ENCODE peak calls at places on chromosomes 2 and 18, in nine cellular contexts. M is cardiac muscle cell, Y is left ventricle myocardium inferior, N is tibial artery, U is body of pancreas, V is tibial nerve, A is A673, B is upper lobe of left lung, J is heart right ventricle. O is an unnamed sample.
A peak's percentile ranks its signal among the peaks of the same experiment; 100 is the strongest.

GRCh38 chr18:35695803-35696202 is 114.3 kb downstream of the GALNT1 start:
- DNase-seq in M (no peak), Y (peak; percentile 75), N (no peak), U (peak; percentile 89), V (peak; percentile 32), A (no peak), B (no peak), J (peak; percentile 69), O (no peak)

GRCh38 chr2:158184001-158184400 is 82.3 kb downstream of the UPP2 start:
- DNase-seq in M (no peak), Y (no peak), N (no peak), U (no peak), V (no peak), A (peak; percentile 9), B (no peak), J (no peak), O (no peak)

GRCh38 chr2:120336749-120337148 is 9.2 kb upstream of the INHBB start:
- DNase-seq in M (no peak), Y (no peak), N (no peak), U (no peak), V (no peak), A (no peak), B (no peak), J (no peak), O (no peak)

GRCh38 chr2:9347411-9347853 is 75.9 kb downstream of the ITGB1BP1 start:
- DNase-seq in M (no peak), Y (peak; percentile 60), N (peak; percentile 84), U (peak; percentile 58), V (peak; percentile 62), A (no peak), B (no peak), J (peak; percentile 50), O (no peak)

GRCh38 chr18:376307-376706 is 108.5 kb upstream of the THOC1 start:
- DNase-seq in M (no peak), Y (no peak), N (no peak), U (peak; percentile 74), V (no peak), A (no peak), B (no peak), J (no peak), O (no peak)

GRCh38 chr2:216206821-216207220 is 97.7 kb downstream of the XRCC5 start:
- DNase-seq in M (no peak), Y (no peak), N (no peak), U (no peak), V (no peak), A (no peak), B (no peak), J (no peak), O (no peak)

GRCh38 chr2:189549440-189549832 is 31.1 kb downstream of the SLC40A1 start:
- DNase-seq in M (no peak), Y (peak; percentile 53), N (peak; percentile 80), U (peak; percentile 35), V (no peak), A (no peak), B (no peak), J (peak; percentile 49), O (peak; percentile 16)

GRCh38 chr2:36650031-36650430 is 46.5 kb upstream of the VIT start:
- DNase-seq in M (no peak), Y (no peak), N (no peak), U (no peak), V (no peak), A (peak; percentile 4), B (no peak), J (no peak), O (no peak)

GRCh38 chr2:71892132-71892730 is 255.4 kb downstream of the CYP26B1 start:
- DNase-seq in M (no peak), Y (no peak), N (peak; percentile 31), U (no peak), V (no peak), A (no peak), B (no peak), J (no peak), O (no peak)

GRCh38 chr2:37644191-37644590 is 27.3 kb downstream of the CDC42EP3 start:
- DNase-seq in M (no peak), Y (no peak), N (no peak), U (no peak), V (no peak), A (no peak), B (no peak), J (no peak), O (no peak)

GRCh38 chr2:150426724-150427123 is 60.7 kb downstream of the RND3 start:
- DNase-seq in M (no peak), Y (no peak), N (no peak), U (no peak), V (no peak), A (no peak), B (no peak), J (no peak), O (no peak)

GRCh38 chr18:79518683-79519128 is 123.0 kb downstream of the NFATC1 start:
- DNase-seq in M (no peak), Y (no peak), N (no peak), U (no peak), V (no peak), A (no peak), B (no peak), J (no peak), O (no peak)

GRCh38 chr18:79521806-79522205 is 126.1 kb downstream of the NFATC1 start:
- DNase-seq in M (no peak), Y (no peak), N (peak; percentile 12), U (no peak), V (no peak), A (no peak), B (no peak), J (no peak), O (no peak)

GRCh38 chr18:79522451-79523220 is 126.9 kb downstream of the NFATC1 start:
- DNase-seq in M (no peak), Y (no peak), N (peak; percentile 59), U (no peak), V (no peak), A (no peak), B (no peak), J (no peak), O (no peak)

GRCh38 chr18:79519751-79520472 is 124.2 kb downstream of the NFATC1 start:
- DNase-seq in M (peak; percentile 38), Y (no peak), N (peak; percentile 49), U (no peak), V (no peak), A (peak; percentile 18), B (no peak), J (peak; percentile 4), O (no peak)

DNA sequence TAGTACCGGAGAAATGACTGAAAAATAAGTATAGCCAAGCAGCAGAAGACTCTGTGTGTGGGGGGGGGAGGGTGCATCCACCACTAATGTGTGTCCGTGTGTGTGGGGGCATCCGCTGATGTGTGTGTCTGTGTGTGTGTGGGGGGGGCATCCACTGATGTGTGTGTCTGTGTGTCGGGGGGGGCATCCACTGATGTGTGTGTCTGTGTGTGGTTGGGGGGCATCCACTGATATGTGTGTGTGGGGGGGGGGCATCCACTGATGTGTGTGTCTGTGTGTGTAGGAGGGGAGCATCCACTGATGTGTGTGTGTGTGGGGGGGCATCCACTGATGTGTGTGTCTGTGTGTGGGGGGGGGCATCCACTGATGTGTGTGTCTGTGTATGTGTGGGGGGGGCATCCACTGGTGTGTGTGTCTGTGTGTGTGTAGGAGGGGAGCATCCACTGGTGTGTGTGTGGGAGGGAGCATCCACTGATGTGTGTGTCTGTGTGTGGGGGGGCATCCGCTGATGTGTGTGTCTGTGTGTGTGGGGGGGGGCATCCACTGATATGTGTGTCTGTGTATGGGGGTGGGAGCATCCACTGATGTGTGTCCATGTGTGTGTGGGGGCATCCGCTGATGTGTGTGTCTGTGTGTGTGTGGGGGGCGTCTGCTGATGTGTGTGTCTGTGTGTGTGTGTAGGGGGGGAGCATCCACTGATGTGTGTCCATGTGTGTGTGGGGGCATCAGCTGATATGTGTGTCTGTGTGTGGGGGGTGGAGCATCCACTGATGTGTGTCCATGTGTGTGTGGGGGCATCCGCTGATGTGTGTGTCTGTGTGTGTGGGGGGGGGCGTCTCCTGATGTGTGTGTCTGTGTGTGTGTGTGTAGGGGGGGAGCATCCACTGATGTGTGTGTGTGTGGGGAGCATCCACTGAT is 125.0 kb downstream of the NFATC1 start:
- DNase-seq in M (no peak), Y (no peak), N (no peak), U (no peak), V (no peak), A (no peak), B (no peak), J (no peak), O (no peak)
- H3K4me3 ChIP-seq in M (no peak overlapping the region), Y (peak overlapping the region; percentile 31), N (no peak overlapping the region), U (no peak overlapping the region), V (no peak overlapping the region), A (no peak overlapping the region), B (no peak overlapping the region), J (no peak overlapping the region), O (no peak overlapping the region)

GRCh38 chr2:12950957-12951656 is 234.4 kb downstream of the TRIB2 start:
- DNase-seq in M (no peak), Y (no peak), N (no peak), U (no peak), V (no peak), A (peak; percentile 74), B (no peak), J (no peak), O (no peak)
- H3K27ac ChIP-seq in M (no peak overlapping the region), Y (no peak overlapping the region), N (no peak overlapping the region), U (no peak overlapping the region), V (no peak overlapping the region), A (no peak overlapping the region), B (no peak overlapping the region), J (no peak overlapping the region), O (no peak overlapping the region)

GRCh38 chr2:48600204-48600813 is 17.3 kb upstream of the GTF2A1L start:
- DNase-seq in M (peak; percentile 67), Y (no peak), N (no peak), U (no peak), V (no peak), A (peak; percentile 56), B (no peak), J (no peak), O (peak; percentile 30)

GRCh38 chr2:48605482-48606175 is 12.0 kb upstream of the GTF2A1L start:
- DNase-seq in M (no peak), Y (no peak), N (no peak), U (no peak), V (no peak), A (no peak), B (no peak), J (no peak), O (no peak)

GRCh38 chr2:48600917-48601316 is 16.7 kb upstream of the GTF2A1L start:
- DNase-seq in M (no peak), Y (no peak), N (no peak), U (no peak), V (no peak), A (no peak), B (no peak), J (no peak), O (peak; percentile 23)

DNA sequence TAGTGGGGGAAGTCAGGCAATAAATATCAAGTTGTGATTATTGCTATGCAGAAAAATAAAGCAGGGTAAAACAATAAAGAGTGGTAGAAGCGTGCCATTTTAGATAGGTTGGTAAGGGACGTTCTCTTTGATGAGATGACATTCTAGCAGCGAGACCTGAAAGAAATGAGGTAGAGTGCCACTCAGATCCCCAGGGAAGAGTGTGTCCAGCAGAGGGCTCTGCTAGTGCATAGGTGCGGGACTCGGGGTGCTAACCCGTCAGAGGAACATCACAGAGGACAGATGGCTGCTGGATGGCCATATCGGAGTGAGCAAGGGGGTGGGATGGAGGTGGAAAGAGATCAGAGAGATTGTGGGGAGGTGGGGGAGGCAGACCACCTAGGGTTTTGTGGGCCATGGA is 16.3 kb upstream of the GTF2A1L start:
- DNase-seq in M (peak; percentile 35), Y (no peak), N (no peak), U (peak; percentile 20), V (no peak), A (peak; percentile 35), B (no peak), J (peak; percentile 8), O (no peak)
- TF ChIP-seq CTCF in M (peak; percentile 45), Y (peak; percentile 56), N (no peak), U (peak; percentile 21), V (peak; percentile 17), A (peak; percentile 56), B (peak; percentile 31), J (peak; percentile 29), O (peak; percentile 83)

GRCh38 chr2:184602734-184603133 is 4.4 kb downstream of the ZNF804A start:
- DNase-seq in M (no peak), Y (no peak), N (no peak), U (no peak), V (no peak), A (no peak), B (no peak), J (no peak), O (no peak)
- H3K4me3 ChIP-seq in M (no peak overlapping the region), Y (no peak overlapping the region), N (no peak overlapping the region), U (no peak overlapping the region), V (no peak overlapping the region), A (no peak overlapping the region), B (no peak overlapping the region), J (no peak overlapping the region), O (no peak overlapping the region)